ENCODE peak calls at places on chromosomes 1 and 21, in nine cellular contexts. One of them, this sample, is unnamed.

GRCh38 chr1:205458777-205459566 is 3.1 kb upstream of the BLACAT1 start:
- DNase-seq in activated CD8-positive, alpha-beta T cell treated with anti-CD3 and anti-CD28 coated beads, Interleukin-2, amount 10 ng/mL, durations not matched to agents 7 days and 5 days: peak
- DNase-seq in A549: no peak
- DNase-seq in T-helper 9 cell: no peak
- DNase-seq in fibroblast of lung: peak
- DNase-seq in breast epithelium: no peak
- DNase-seq in foreskin melanocyte: peak
- DNase-seq in activated gamma-delta T cell treated with Interleukin-2 at 50 U/mL for 16 hours: no peak
- DNase-seq in right atrium auricular region: no peak
- DNase-seq in this sample: no peak

GRCh38 chr1:184806296-184806721 is 51.7 kb upstream of the EDEM3 start:
- DNase-seq in T-helper 9 cell: no peak
- DNase-seq in fibroblast of lung: no peak
- DNase-seq in foreskin melanocyte: no peak
- DNase-seq in right atrium auricular region: no peak
- DNase-seq in activated gamma-delta T cell treated with Interleukin-2 at 50 U/mL for 16 hours: no peak
- DNase-seq in activated CD8-positive, alpha-beta T cell treated with anti-CD3 and anti-CD28 coated beads, Interleukin-2, amount 10 ng/mL, durations not matched to agents 7 days and 5 days: no peak
- DNase-seq in breast epithelium: no peak
- DNase-seq in A549: no peak
- DNase-seq in this sample: no peak

GRCh38 chr21:31343680-31344480 is at the start of gene TIAM1:
- DNase-seq in breast epithelium: no peak
- DNase-seq in T-helper 9 cell: no peak
- DNase-seq in foreskin melanocyte: peak
- DNase-seq in activated gamma-delta T cell treated with Interleukin-2 at 50 U/mL for 16 hours: no peak
- DNase-seq in A549: no peak
- DNase-seq in fibroblast of lung: peak
- DNase-seq in right atrium auricular region: peak
- DNase-seq in activated CD8-positive, alpha-beta T cell treated with anti-CD3 and anti-CD28 coated beads, Interleukin-2, amount 10 ng/mL, durations not matched to agents 7 days and 5 days: no peak
- DNase-seq in this sample: peak

GRCh38 chr1:207818971-207819451 is 67.2 kb downstream of the CD46 start:
- DNase-seq in fibroblast of lung: peak
- DNase-seq in foreskin melanocyte: no peak
- DNase-seq in breast epithelium: no peak
- DNase-seq in activated gamma-delta T cell treated with Interleukin-2 at 50 U/mL for 16 hours: no peak
- DNase-seq in right atrium auricular region: peak
- DNase-seq in A549: peak
- DNase-seq in activated CD8-positive, alpha-beta T cell treated with anti-CD3 and anti-CD28 coated beads, Interleukin-2, amount 10 ng/mL, durations not matched to agents 7 days and 5 days: no peak
- DNase-seq in T-helper 9 cell: no peak
- DNase-seq in this sample: no peak

GRCh38 chr1:145977486-145978476 is 13.3 kb downstream of the POLR3GL start:
- DNase-seq in fibroblast of lung: peak
- DNase-seq in activated CD8-positive, alpha-beta T cell treated with anti-CD3 and anti-CD28 coated beads, Interleukin-2, amount 10 ng/mL, durations not matched to agents 7 days and 5 days: peak
- DNase-seq in foreskin melanocyte: no peak
- DNase-seq in right atrium auricular region: peak
- DNase-seq in breast epithelium: peak
- DNase-seq in T-helper 9 cell: peak
- DNase-seq in activated gamma-delta T cell treated with Interleukin-2 at 50 U/mL for 16 hours: peak
- DNase-seq in A549: peak
- DNase-seq in this sample: peak

GRCh38 chr1:99131541-99131940 is 126.9 kb upstream of the PLPPR5 start:
- DNase-seq in fibroblast of lung: no peak
- DNase-seq in right atrium auricular region: no peak
- DNase-seq in breast epithelium: no peak
- DNase-seq in A549: no peak
- DNase-seq in foreskin melanocyte: no peak
- DNase-seq in activated CD8-positive, alpha-beta T cell treated with anti-CD3 and anti-CD28 coated beads, Interleukin-2, amount 10 ng/mL, durations not matched to agents 7 days and 5 days: no peak
- DNase-seq in activated gamma-delta T cell treated with Interleukin-2 at 50 U/mL for 16 hours: no peak
- DNase-seq in T-helper 9 cell: no peak
- DNase-seq in this sample: no peak

GRCh38 chr1:33610391-33610790 is 137.9 kb downstream of the ZSCAN20 start:
- DNase-seq in fibroblast of lung: no peak
- DNase-seq in activated gamma-delta T cell treated with Interleukin-2 at 50 U/mL for 16 hours: no peak
- DNase-seq in A549: no peak
- DNase-seq in foreskin melanocyte: no peak
- DNase-seq in T-helper 9 cell: no peak
- DNase-seq in right atrium auricular region: no peak
- DNase-seq in breast epithelium: no peak
- DNase-seq in activated CD8-positive, alpha-beta T cell treated with anti-CD3 and anti-CD28 coated beads, Interleukin-2, amount 10 ng/mL, durations not matched to agents 7 days and 5 days: no peak
- DNase-seq in this sample: no peak

GRCh38 chr1:37135032-37135431 is 100.7 kb upstream of the GRIK3 start:
- DNase-seq in A549: no peak
- DNase-seq in activated CD8-positive, alpha-beta T cell treated with anti-CD3 and anti-CD28 coated beads, Interleukin-2, amount 10 ng/mL, durations not matched to agents 7 days and 5 days: no peak
- DNase-seq in T-helper 9 cell: no peak
- DNase-seq in breast epithelium: no peak
- DNase-seq in foreskin melanocyte: no peak
- DNase-seq in activated gamma-delta T cell treated with Interleukin-2 at 50 U/mL for 16 hours: no peak
- DNase-seq in right atrium auricular region: no peak
- DNase-seq in fibroblast of lung: no peak
- DNase-seq in this sample: no peak

GRCh38 chr1:89836997-89837909 is 16.4 kb downstream of the LRRC8D start:
- DNase-seq in A549: no peak
- DNase-seq in foreskin melanocyte: no peak
- DNase-seq in activated CD8-positive, alpha-beta T cell treated with anti-CD3 and anti-CD28 coated beads, Interleukin-2, amount 10 ng/mL, durations not matched to agents 7 days and 5 days: no peak
- DNase-seq in activated gamma-delta T cell treated with Interleukin-2 at 50 U/mL for 16 hours: no peak
- DNase-seq in fibroblast of lung: peak
- DNase-seq in T-helper 9 cell: no peak
- DNase-seq in right atrium auricular region: no peak
- DNase-seq in breast epithelium: no peak
- DNase-seq in this sample: no peak